ENCODE peak calls at places on chromosomes 12 and 14, in nine cellular contexts. One of them, this sample, is unnamed.

GRCh38 chr14:93064411-93065271 is 51.1 kb downstream of the ITPK1 start:
- DNase-seq in sigmoid colon: peak; percentile 87
- DNase-seq in AG10803: peak; percentile 35
- DNase-seq in Caco-2: no peak
- DNase-seq in ACHN: no peak
- DNase-seq in sciatic nerve: no peak
- DNase-seq in 8988T: no peak
- DNase-seq in posterior vena cava: no peak
- DNase-seq in spleen: no peak
- DNase-seq in this sample: no peak

GRCh38 chr14:104110491-104111209 is 25.1 kb downstream of the ASPG start:
- DNase-seq in sigmoid colon: no peak
- DNase-seq in AG10803: no peak
- DNase-seq in Caco-2: no peak
- DNase-seq in ACHN: no peak
- DNase-seq in sciatic nerve: peak; percentile 36
- DNase-seq in 8988T: no peak
- DNase-seq in posterior vena cava: peak; percentile 57
- DNase-seq in spleen: peak; percentile 66
- DNase-seq in this sample: no peak

GRCh38 chr12:108519558-108519957 is 4.5 kb downstream of the FICD start:
- DNase-seq in sigmoid colon: no peak
- DNase-seq in AG10803: no peak
- DNase-seq in Caco-2: peak; percentile 40
- DNase-seq in ACHN: no peak
- DNase-seq in sciatic nerve: no peak
- DNase-seq in 8988T: peak; percentile 60
- DNase-seq in posterior vena cava: no peak
- DNase-seq in spleen: no peak
- DNase-seq in this sample: no peak

GRCh38 chr12:58925111-58925732 is 4.9 kb upstream of the LRIG3 start:
- DNase-seq in sigmoid colon: no peak
- DNase-seq in AG10803: no peak
- DNase-seq in Caco-2: peak; percentile 52
- DNase-seq in ACHN: no peak
- DNase-seq in sciatic nerve: no peak
- DNase-seq in 8988T: no peak
- DNase-seq in posterior vena cava: no peak
- DNase-seq in spleen: no peak
- DNase-seq in this sample: peak; percentile 54

GRCh38 chr14:85248881-85249635 is 280.9 kb upstream of the FLRT2 start:
- DNase-seq in sigmoid colon: no peak
- DNase-seq in AG10803: peak; percentile 23
- DNase-seq in Caco-2: peak; percentile 25
- DNase-seq in ACHN: no peak
- DNase-seq in sciatic nerve: peak; percentile 63
- DNase-seq in 8988T: no peak
- DNase-seq in posterior vena cava: no peak
- DNase-seq in spleen: no peak
- DNase-seq in this sample: peak; percentile 47

GRCh38 chr12:131128556-131128955 is 174.8 kb downstream of the ADGRD1 start:
- DNase-seq in sigmoid colon: peak; percentile 22
- DNase-seq in AG10803: no peak
- DNase-seq in Caco-2: no peak
- DNase-seq in ACHN: no peak
- DNase-seq in sciatic nerve: no peak
- DNase-seq in 8988T: no peak
- DNase-seq in posterior vena cava: no peak
- DNase-seq in spleen: peak; percentile 46
- DNase-seq in this sample: no peak

GRCh38 chr12:106955377-106956047 is at the start of gene TMEM263:
- DNase-seq in sigmoid colon: peak; percentile 98
- DNase-seq in AG10803: peak; percentile 96
- DNase-seq in Caco-2: peak; percentile 97
- DNase-seq in ACHN: peak; percentile 98
- DNase-seq in sciatic nerve: peak; percentile 96
- DNase-seq in 8988T: peak; percentile 86
- DNase-seq in posterior vena cava: peak; percentile 98
- DNase-seq in spleen: peak; percentile 97
- DNase-seq in this sample: peak; percentile 98

GRCh38 chr14:51473808-51474207 is 177.9 kb upstream of the FRMD6 start:
- DNase-seq in sigmoid colon: no peak
- DNase-seq in AG10803: peak; percentile 46
- DNase-seq in Caco-2: no peak
- DNase-seq in ACHN: no peak
- DNase-seq in sciatic nerve: no peak
- DNase-seq in 8988T: no peak
- DNase-seq in posterior vena cava: no peak
- DNase-seq in spleen: no peak
- DNase-seq in this sample: no peak

GRCh38 chr12:57005980-57006808 is at the start of gene ZBTB39:
- DNase-seq in sigmoid colon: peak; percentile 72
- DNase-seq in AG10803: peak; percentile 53
- DNase-seq in Caco-2: peak; percentile 82
- DNase-seq in ACHN: peak; percentile 79
- DNase-seq in sciatic nerve: peak; percentile 75
- DNase-seq in 8988T: peak; percentile 96
- DNase-seq in posterior vena cava: peak; percentile 85
- DNase-seq in spleen: peak; percentile 92
- DNase-seq in this sample: peak; percentile 53

GRCh38 chr14:25237845-25238244 is 187.9 kb upstream of the STXBP6 start:
- DNase-seq in sigmoid colon: no peak
- DNase-seq in AG10803: no peak
- DNase-seq in Caco-2: peak; percentile 29
- DNase-seq in ACHN: peak; percentile 7
- DNase-seq in sciatic nerve: no peak
- DNase-seq in 8988T: no peak
- DNase-seq in posterior vena cava: no peak
- DNase-seq in spleen: no peak
- DNase-seq in this sample: peak; percentile 24

GRCh38 chr14:60092516-60092915 is 793 bp downstream of the PCNX4 start:
- DNase-seq in sigmoid colon: no peak
- DNase-seq in AG10803: peak; percentile 44
- DNase-seq in Caco-2: peak; percentile 8
- DNase-seq in ACHN: peak; percentile 47
- DNase-seq in sciatic nerve: no peak
- DNase-seq in 8988T: no peak
- DNase-seq in posterior vena cava: no peak
- DNase-seq in spleen: no peak
- DNase-seq in this sample: peak; percentile 54

GRCh38 chr14:32078794-32079663 is 1.9 kb downstream of the ARHGAP5 start:
- DNase-seq in sigmoid colon: no peak
- DNase-seq in AG10803: no peak
- DNase-seq in Caco-2: peak; percentile 52
- DNase-seq in ACHN: peak; percentile 58
- DNase-seq in sciatic nerve: no peak
- DNase-seq in 8988T: no peak
- DNase-seq in posterior vena cava: no peak
- DNase-seq in spleen: no peak
- DNase-seq in this sample: peak; percentile 22

GRCh38 chr12:45235087-45236025 is 19.5 kb downstream of the ANO6 start:
- DNase-seq in sigmoid colon: peak; percentile 68
- DNase-seq in AG10803: peak; percentile 78
- DNase-seq in Caco-2: peak; percentile 60
- DNase-seq in ACHN: peak; percentile 44
- DNase-seq in sciatic nerve: no peak
- DNase-seq in 8988T: no peak
- DNase-seq in posterior vena cava: no peak
- DNase-seq in spleen: no peak
- DNase-seq in this sample: peak; percentile 61

GRCh38 chr12:128804762-128805161 is 19.0 kb downstream of the SLC15A4 start:
- DNase-seq in sigmoid colon: peak; percentile 4
- DNase-seq in AG10803: no peak
- DNase-seq in Caco-2: no peak
- DNase-seq in ACHN: no peak
- DNase-seq in sciatic nerve: no peak
- DNase-seq in 8988T: no peak
- DNase-seq in posterior vena cava: no peak
- DNase-seq in spleen: no peak
- DNase-seq in this sample: no peak

GRCh38 chr14:71362282-71362681 is 455.0 kb downstream of the PCNX1 start:
- DNase-seq in sigmoid colon: no peak
- DNase-seq in AG10803: no peak
- DNase-seq in Caco-2: no peak
- DNase-seq in ACHN: no peak
- DNase-seq in sciatic nerve: no peak
- DNase-seq in 8988T: no peak
- DNase-seq in posterior vena cava: no peak
- DNase-seq in spleen: no peak
- DNase-seq in this sample: no peak

GRCh38 chr12:98574110-98574509 is 19.4 kb upstream of the SLC25A3 start:
- DNase-seq in sigmoid colon: no peak
- DNase-seq in AG10803: no peak
- DNase-seq in Caco-2: peak; percentile 66
- DNase-seq in ACHN: peak; percentile 65
- DNase-seq in sciatic nerve: no peak
- DNase-seq in 8988T: no peak
- DNase-seq in posterior vena cava: no peak
- DNase-seq in spleen: no peak
- DNase-seq in this sample: no peak

GRCh38 chr12:121059031-121059898 is 20.2 kb upstream of the OASL start:
- DNase-seq in sigmoid colon: no peak
- DNase-seq in AG10803: no peak
- DNase-seq in Caco-2: no peak
- DNase-seq in ACHN: no peak
- DNase-seq in sciatic nerve: no peak
- DNase-seq in 8988T: no peak
- DNase-seq in posterior vena cava: no peak
- DNase-seq in spleen: no peak
- DNase-seq in this sample: no peak

GRCh38 chr14:79044894-79045624 is 874.9 kb downstream of the NRXN3 start:
- DNase-seq in sigmoid colon: peak; percentile 70
- DNase-seq in AG10803: peak; percentile 17
- DNase-seq in Caco-2: no peak
- DNase-seq in ACHN: peak; percentile 33
- DNase-seq in sciatic nerve: no peak
- DNase-seq in 8988T: no peak
- DNase-seq in posterior vena cava: no peak
- DNase-seq in spleen: no peak
- DNase-seq in this sample: peak; percentile 87

GRCh38 chr12:50059440-50060119 is 2.2 kb downstream of the ASIC1 start:
- DNase-seq in sigmoid colon: no peak
- DNase-seq in AG10803: no peak
- DNase-seq in Caco-2: no peak
- DNase-seq in ACHN: no peak
- DNase-seq in sciatic nerve: no peak
- DNase-seq in 8988T: no peak
- DNase-seq in posterior vena cava: no peak
- DNase-seq in spleen: no peak
- DNase-seq in this sample: no peak

GRCh38 chr12:109770861-109771670 is 57.4 kb downstream of the FAM222A start:
- DNase-seq in sigmoid colon: peak; percentile 57
- DNase-seq in AG10803: no peak
- DNase-seq in Caco-2: no peak
- DNase-seq in ACHN: no peak
- DNase-seq in sciatic nerve: peak; percentile 47
- DNase-seq in 8988T: no peak
- DNase-seq in posterior vena cava: peak; percentile 65
- DNase-seq in spleen: no peak
- DNase-seq in this sample: no peak

GRCh38 chr14:102891556-102891955 is 30.9 kb upstream of the AMN start:
- DNase-seq in sigmoid colon: no peak
- DNase-seq in AG10803: peak; percentile 62
- DNase-seq in Caco-2: no peak
- DNase-seq in ACHN: no peak
- DNase-seq in sciatic nerve: no peak
- DNase-seq in 8988T: no peak
- DNase-seq in posterior vena cava: no peak
- DNase-seq in spleen: no peak
- DNase-seq in this sample: peak; percentile 45

GRCh38 chr12:69028941-69029729 is 96.2 kb upstream of the CPM start:
- DNase-seq in sigmoid colon: no peak
- DNase-seq in AG10803: peak; percentile 23
- DNase-seq in Caco-2: no peak
- DNase-seq in ACHN: no peak
- DNase-seq in sciatic nerve: no peak
- DNase-seq in 8988T: no peak
- DNase-seq in posterior vena cava: no peak
- DNase-seq in spleen: no peak
- DNase-seq in this sample: peak; percentile 19

GRCh38 chr12:47777741-47778558 is 4.9 kb downstream of the SLC48A1 start:
- DNase-seq in sigmoid colon: peak; percentile 80
- DNase-seq in AG10803: peak; percentile 39
- DNase-seq in Caco-2: no peak
- DNase-seq in ACHN: no peak
- DNase-seq in sciatic nerve: peak; percentile 64
- DNase-seq in 8988T: no peak
- DNase-seq in posterior vena cava: peak; percentile 83
- DNase-seq in spleen: peak; percentile 83
- DNase-seq in this sample: no peak

GRCh38 chr12:92224685-92225331 is 79.2 kb upstream of the BTG1 start:
- DNase-seq in sigmoid colon: no peak
- DNase-seq in AG10803: peak; percentile 34
- DNase-seq in Caco-2: no peak
- DNase-seq in ACHN: no peak
- DNase-seq in sciatic nerve: no peak
- DNase-seq in 8988T: no peak
- DNase-seq in posterior vena cava: no peak
- DNase-seq in spleen: no peak
- DNase-seq in this sample: peak; percentile 55

GRCh38 chr14:49686425-49686824 is 1.6 kb downstream of the POLE2 start:
- DNase-seq in sigmoid colon: no peak
- DNase-seq in AG10803: no peak
- DNase-seq in Caco-2: no peak
- DNase-seq in ACHN: no peak
- DNase-seq in sciatic nerve: no peak
- DNase-seq in 8988T: no peak
- DNase-seq in posterior vena cava: no peak
- DNase-seq in spleen: no peak
- DNase-seq in this sample: no peak

GRCh38 chr12:87368259-87368658 is 660.9 kb downstream of the C12orf50 start:
- DNase-seq in sigmoid colon: no peak
- DNase-seq in AG10803: no peak
- DNase-seq in Caco-2: no peak
- DNase-seq in ACHN: no peak
- DNase-seq in sciatic nerve: no peak
- DNase-seq in 8988T: no peak
- DNase-seq in posterior vena cava: no peak
- DNase-seq in spleen: no peak
- DNase-seq in this sample: no peak

GRCh38 chr14:56216631-56217379 is 98.6 kb downstream of the PELI2 start:
- DNase-seq in sigmoid colon: no peak
- DNase-seq in AG10803: peak; percentile 42
- DNase-seq in Caco-2: no peak
- DNase-seq in ACHN: no peak
- DNase-seq in sciatic nerve: peak; percentile 82
- DNase-seq in 8988T: no peak
- DNase-seq in posterior vena cava: no peak
- DNase-seq in spleen: peak; percentile 79
- DNase-seq in this sample: peak; percentile 31

GRCh38 chr12:34302131-34302885 is 280.0 kb downstream of the ALG10 start:
- DNase-seq in sigmoid colon: peak; percentile 60
- DNase-seq in AG10803: no peak
- DNase-seq in Caco-2: no peak
- DNase-seq in ACHN: no peak
- DNase-seq in sciatic nerve: no peak
- DNase-seq in 8988T: no peak
- DNase-seq in posterior vena cava: peak; percentile 42
- DNase-seq in spleen: peak; percentile 71
- DNase-seq in this sample: no peak

GRCh38 chr14:61561657-61562276 is 133.5 kb upstream of the HIF1A start:
- DNase-seq in sigmoid colon: peak; percentile 83
- DNase-seq in AG10803: peak; percentile 100
- DNase-seq in Caco-2: peak; percentile 62
- DNase-seq in ACHN: peak; percentile 98
- DNase-seq in sciatic nerve: no peak
- DNase-seq in 8988T: no peak
- DNase-seq in posterior vena cava: peak; percentile 92
- DNase-seq in spleen: peak; percentile 81
- DNase-seq in this sample: peak; percentile 100

GRCh38 chr12:65308001-65308400 is 29.5 kb downstream of the MSRB3 start:
- DNase-seq in sigmoid colon: no peak
- DNase-seq in AG10803: no peak
- DNase-seq in Caco-2: no peak
- DNase-seq in ACHN: peak; percentile 17
- DNase-seq in sciatic nerve: no peak
- DNase-seq in 8988T: no peak
- DNase-seq in posterior vena cava: no peak
- DNase-seq in spleen: no peak
- DNase-seq in this sample: peak; percentile 43

GRCh38 chr12:109261087-109261486 is 48.0 kb downstream of the FOXN4 start:
- DNase-seq in sigmoid colon: no peak
- DNase-seq in AG10803: no peak
- DNase-seq in Caco-2: no peak
- DNase-seq in ACHN: no peak
- DNase-seq in sciatic nerve: no peak
- DNase-seq in 8988T: no peak
- DNase-seq in posterior vena cava: no peak
- DNase-seq in spleen: no peak
- DNase-seq in this sample: no peak

This sample was measured in fibroblast of villous mesenchyme.